ENCODE peak calls at places on chromosomes 11 and 22, in six cellular contexts. E is testis; Q is pancreas; U is brain microvascular endothelial cell; T is naive thymus-derived CD8-positive, alpha-beta T cell; H is activated CD8-positive, alpha-beta memory T cell treated with anti-CD3 and anti-CD28 coated beads, Interleukin-2, amount 50 U/mL, for 4 hours. C is an unnamed sample.

GRCh38 chr11:2934611-2935239 is 5.5 kb upstream of the PHLDA2 start:
- DNase-seq in U (no peak), Q (no peak), T (no peak), E (no peak), H (peak), C (no peak)

GRCh38 chr11:18384157-18384641 is 10.2 kb upstream of the LDHA start:
- DNase-seq in H (no peak), Q (peak), E (peak), T (peak), U (peak), C (peak)

GRCh38 chr11:107563702-107564101 is 1.8 kb downstream of the ALKBH8 start:
- DNase-seq in E (peak), U (peak), H (peak), T (peak), Q (no peak), C (peak)

GRCh38 chr11:1892116-1892515 is 421 bp upstream of the PRR33 start:
- DNase-seq in T (no peak), E (no peak), Q (no peak), U (no peak), H (no peak), C (no peak)

GRCh38 chr22:48761546-48761945 is 1066.1 kb downstream of the BRD1 start:
- DNase-seq in T (no peak), E (no peak), H (no peak), U (no peak), Q (no peak), C (no peak)

GRCh38 chr11:78725200-78725599 is 150.5 kb upstream of the NARS2 start:
- DNase-seq in H (no peak), E (no peak), U (no peak), Q (no peak), T (no peak), C (no peak)

GRCh38 chr11:114928260-114928870 is 250.0 kb downstream of the NXPE2 start:
- DNase-seq in T (no peak), U (no peak), H (no peak), E (no peak), Q (no peak), C (no peak)

GRCh38 chr22:25169278-25170031 is 30.2 kb upstream of the CRYBB3 start:
- DNase-seq in E (no peak), T (no peak), H (no peak), U (no peak), Q (no peak), C (no peak)

GRCh38 chr11:132033051-132033450 is 662.6 kb downstream of the NTM start:
- DNase-seq in E (no peak), T (no peak), Q (no peak), H (no peak), U (peak), C (no peak)

GRCh38 chr11:36375348-36376314 is 79.5 kb downstream of the PRR5L start:
- DNase-seq in Q (no peak), E (no peak), U (no peak), T (no peak), H (no peak), C (no peak)

GRCh38 chr22:43520632-43521039 is 108.8 kb downstream of the MPPED1 start:
- DNase-seq in Q (no peak), H (no peak), E (no peak), T (no peak), U (no peak), C (no peak)

GRCh38 chr22:44392446-44392921 is 79.7 kb upstream of the SHISAL1 start:
- DNase-seq in E (no peak), U (no peak), Q (peak), T (no peak), H (no peak), C (no peak)

GRCh38 chr11:90228056-90228455 is 5.2 kb upstream of the CHORDC1 start:
- DNase-seq in H (no peak), Q (no peak), U (no peak), T (no peak), E (no peak), C (no peak)

GRCh38 chr11:131073167-131073566 is 156.9 kb upstream of the SNX19 start:
- DNase-seq in H (no peak), T (no peak), E (no peak), U (no peak), Q (no peak), C (no peak)

GRCh38 chr11:110305169-110306018 is 9.0 kb upstream of the RDX start:
- DNase-seq in U (no peak), E (no peak), Q (no peak), T (no peak), H (no peak), C (peak)

GRCh38 chr11:124798991-124799383 is 1.2 kb downstream of the MSANTD2 start:
- DNase-seq in H (no peak), Q (no peak), U (peak), E (peak), T (peak), C (peak)